ENCODE peak calls at places on chromosomes 12 and 14, in ten cellular contexts. C is OCI-LY7, K is tibial artery, M is fibroblast of lung, Z is colonic mucosa, A is right lobe of liver, G is stomach, F is A549, H is ovary, Y is tibial nerve. R is an unnamed sample.

GRCh38 chr14:89836830-89837469 is 117.6 kb downstream of the EFCAB11 start:
- DNase-seq in Y (no peak), C (no peak), G (no peak), M (no peak), A (peak; percentile 54), K (no peak), F (no peak), H (no peak), Z (no peak), R (no peak)

GRCh38 chr12:51549637-51550036 is 41.4 kb upstream of the SCN8A start:
- DNase-seq in G (no peak), M (no peak), Y (no peak), A (no peak), Z (no peak), H (no peak), C (no peak), K (no peak), F (no peak), R (no peak)

GRCh38 chr12:70920251-70920851 is at the start of gene PTPRR:
- DNase-seq in M (no peak), F (no peak), Y (no peak), Z (no peak), H (no peak), A (no peak), G (no peak), C (no peak), K (no peak), R (no peak)

GRCh38 chr12:48569946-48570345 is at the start of gene LALBA:
- DNase-seq in K (no peak), H (no peak), F (no peak), C (no peak), G (no peak), Z (no peak), A (no peak), Y (no peak), M (no peak), R (no peak)

GRCh38 chr12:85191-85666 is 18.7 kb downstream of the IQSEC3 start:
- DNase-seq in C (no peak), M (no peak), Z (no peak), Y (no peak), G (no peak), H (no peak), A (no peak), F (no peak), K (no peak), R (no peak)

GRCh38 chr12:8840938-8841633 is 18.7 kb downstream of the A2ML1 start:
- DNase-seq in F (no peak), Y (no peak), K (no peak), A (no peak), C (no peak), Z (no peak), H (no peak), G (no peak), M (no peak), R (no peak)

GRCh38 chr14:93657875-93658274 is 130.4 kb downstream of the PRIMA1 start:
- DNase-seq in G (no peak), K (no peak), C (no peak), Y (no peak), H (no peak), M (no peak), A (no peak), Z (no peak), F (no peak), R (no peak)

GRCh38 chr12:112599871-112600270 is 181.1 kb downstream of the PTPN11 start:
- DNase-seq in M (no peak), G (no peak), H (no peak), A (peak; percentile 44), F (peak; percentile 11), K (no peak), Y (no peak), C (no peak), Z (no peak), R (no peak)

GRCh38 chr14:86838363-86838762 is 1154.6 kb downstream of the GALC start:
- DNase-seq in M (no peak), Y (no peak), Z (no peak), A (no peak), H (no peak), C (no peak), G (no peak), K (no peak), F (peak; percentile 12), R (no peak)

GRCh38 chr14:37599527-37600368 is 4.3 kb downstream of the TTC6 start:
- DNase-seq in Z (peak; percentile 31), M (no peak), C (no peak), G (no peak), Y (no peak), A (no peak), F (no peak), K (no peak), H (no peak), R (no peak)

GRCh38 chr14:24313912-24314311 is 2.6 kb downstream of the LTB4R start:
- DNase-seq in Y (no peak), A (no peak), K (no peak), M (no peak), G (no peak), H (no peak), C (no peak), Z (no peak), F (no peak), R (no peak)
- H3K27ac ChIP-seq in Y (peak overlapping the region; percentile 48), A (peak overlapping the region; percentile 37), K (no peak overlapping the region), M (no peak overlapping the region), G (peak overlapping the region; percentile 88), H (no peak overlapping the region), C (no peak overlapping the region), Z (peak overlapping the region; percentile 62), F (no peak overlapping the region), R (no peak overlapping the region)

DNA sequence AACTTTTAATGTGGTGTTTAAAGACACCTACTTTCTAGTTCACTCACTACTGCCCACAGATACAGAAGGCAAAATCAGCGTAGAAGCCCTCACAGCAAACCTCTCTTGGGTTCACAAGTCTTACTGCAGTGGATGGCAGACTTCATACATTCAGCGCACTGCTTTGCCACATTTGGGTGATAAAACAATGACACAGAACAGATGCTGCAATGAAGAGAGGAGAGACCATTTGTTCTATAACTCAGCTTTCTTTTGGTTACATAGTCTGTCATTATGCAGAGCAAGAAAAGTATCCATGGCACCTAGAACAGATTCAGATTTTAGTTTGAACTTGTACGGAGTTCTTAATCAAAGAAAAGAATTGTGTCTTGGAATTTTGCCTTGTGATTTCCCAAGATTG is 459.0 kb downstream of the BCAT1 start:
- DNase-seq in Z (no peak), C (no peak), M (no peak), H (no peak), G (no peak), Y (no peak), A (no peak), K (no peak), F (no peak), R (no peak)
- TF ChIP-seq CTCF in Z (no peak), C (no peak), M (no peak), H (no peak), G (no peak), Y (no peak), A (no peak), K (no peak), F (no peak), R (no peak)

GRCh38 chr14:103848720-103849077 is 1.3 kb upstream of the PPP1R13B start:
- DNase-seq in K (no peak), G (no peak), C (no peak), A (no peak), Y (no peak), F (no peak), H (no peak), M (no peak), Z (peak; percentile 74), R (no peak)
- H3K27ac ChIP-seq in K (peak overlapping the region; percentile 79), G (peak overlapping the region; percentile 91), C (no peak overlapping the region), A (peak overlapping the region; percentile 69), Y (peak overlapping the region; percentile 80), F (no peak overlapping the region), H (peak overlapping the region; percentile 81), M (no peak overlapping the region), Z (peak overlapping the region; percentile 65), R (no peak overlapping the region)

DNA sequence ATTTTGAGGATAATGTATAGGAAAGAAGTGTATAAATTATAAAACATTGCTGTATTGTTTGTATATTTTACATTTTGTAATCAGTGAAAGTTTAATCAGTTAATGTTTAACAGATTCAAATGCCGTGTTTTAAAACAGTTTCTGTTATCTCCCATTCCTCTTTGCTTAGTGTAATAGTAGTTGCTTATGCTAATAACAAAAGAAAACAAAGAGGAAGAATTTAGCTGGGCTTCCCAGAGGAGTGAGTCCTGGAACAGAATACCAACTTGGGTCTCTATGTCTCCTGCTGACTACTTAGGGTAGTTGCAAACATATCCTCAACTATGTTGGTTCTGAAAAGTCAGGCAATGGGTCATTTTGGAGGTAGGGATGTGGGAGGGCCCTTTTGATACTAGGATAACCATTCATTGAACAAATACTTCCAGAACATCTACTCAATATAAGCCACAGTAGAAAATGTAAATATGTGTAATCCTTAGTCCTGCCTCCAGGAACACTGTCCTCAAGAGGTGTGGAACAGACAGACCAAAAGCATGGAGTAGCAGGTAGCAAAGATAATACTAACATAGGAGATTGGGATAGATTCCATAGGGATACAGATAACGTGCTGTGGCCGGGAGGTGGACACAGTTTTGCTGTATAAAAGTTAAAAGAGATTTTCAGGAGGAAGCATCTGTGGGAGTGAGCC is 36.1 kb upstream of the EVL start:
- DNase-seq in A (no peak), F (peak; percentile 36), Z (no peak), Y (no peak), C (no peak), M (peak; percentile 72), K (no peak), H (no peak), G (no peak), R (no peak)
- TF ChIP-seq CTCF in A (no peak), F (no peak), Z (no peak), Y (no peak), C (no peak), M (peak; percentile 8), K (no peak), H (no peak), G (no peak), R (no peak)

DNA sequence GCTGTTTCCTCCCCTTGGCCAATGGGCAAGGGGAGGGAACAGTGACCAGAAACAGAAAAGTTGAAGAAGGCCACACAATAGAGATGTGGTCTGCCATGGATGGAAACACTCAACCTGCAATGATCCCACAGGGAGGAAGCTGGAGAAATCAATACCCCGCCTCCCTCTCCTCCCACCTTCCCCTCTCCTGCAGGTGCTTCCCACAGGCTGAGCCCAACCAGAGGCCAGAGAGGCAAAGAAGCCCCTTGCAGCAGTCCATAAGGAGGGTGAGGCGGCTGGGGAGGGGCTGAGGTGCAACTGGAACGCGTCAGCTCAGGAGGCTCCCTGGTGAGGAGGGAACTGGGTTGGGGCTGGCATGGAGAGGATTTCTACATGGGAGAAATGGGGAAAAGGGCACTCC is 84.0 kb downstream of the RNF34 start:
- DNase-seq in A (no peak), Z (no peak), C (no peak), H (no peak), M (no peak), Y (no peak), K (no peak), F (no peak), G (no peak), R (no peak)
- H3K27ac ChIP-seq in A (no peak overlapping the region), Z (no peak overlapping the region), C (no peak overlapping the region), H (no peak overlapping the region), M (no peak overlapping the region), Y (no peak overlapping the region), K (no peak overlapping the region), F (no peak overlapping the region), G (no peak overlapping the region), R (no peak overlapping the region)

GRCh38 chr12:46517579-46517962 is 145.0 kb upstream of the SLC38A2 start:
- DNase-seq in A (no peak), K (no peak), F (no peak), G (no peak), Y (no peak), C (no peak), Z (no peak), H (no peak), M (no peak), R (no peak)
- TF ChIP-seq CTCF in A (no peak), K (no peak), F (no peak), G (no peak), Y (no peak), C (peak; percentile 21), Z (no peak), H (no peak), M (no peak), R (no peak)